ENCODE peak calls at places on chromosomes 5 and 9, in four cellular contexts. L is endothelial cell, P is CD14-positive monocyte, O is Peyer's patch. X is an unnamed sample.

GRCh38 chr5:78699565-78700143 is 51.1 kb upstream of the LHFPL2 start:
- DNase-seq in O (no peak), P (peak; percentile 64), L (no peak), X (no peak)

GRCh38 chr5:152072076-152072475 is 147.4 kb upstream of the GLRA1 start:
- DNase-seq in O (no peak), P (no peak), L (no peak), X (no peak)

GRCh38 chr5:178431063-178431776 is 159.0 kb downstream of the COL23A1 start:
- DNase-seq in L (no peak), P (no peak), O (no peak), X (no peak)

GRCh38 chr5:172769598-172770373 is 1.2 kb downstream of the DUSP1 start:
- DNase-seq in O (peak; percentile 37), P (no peak), L (no peak), X (no peak)

GRCh38 chr9:21813575-21814473 is 11.4 kb downstream of the MTAP start:
- DNase-seq in O (peak; percentile 56), P (peak; percentile 59), L (peak; percentile 54), X (no peak)

GRCh38 chr5:14016549-14016948 is 72.1 kb upstream of the DNAH5 start:
- DNase-seq in O (no peak), P (no peak), L (no peak), X (no peak)

GRCh38 chr5:179336871-179337165 is 8.4 kb downstream of the ADAMTS2 start:
- DNase-seq in O (no peak), P (no peak), L (no peak), X (no peak)

GRCh38 chr5:156595132-156595787 is 254.8 kb upstream of the PPP1R2B start:
- DNase-seq in P (no peak), O (no peak), L (no peak), X (no peak)

GRCh38 chr9:34220218-34220617 is 41.4 kb downstream of the UBAP1 start:
- DNase-seq in L (no peak), P (no peak), O (no peak), X (no peak)

GRCh38 chr5:75337366-75338021 is 474 bp downstream of the HMGCR start:
- DNase-seq in L (peak; percentile 36), P (peak; percentile 45), O (no peak), X (peak; percentile 95)

GRCh38 chr5:159402328-159402727 is 72.0 kb upstream of the IL12B start:
- DNase-seq in P (no peak), L (no peak), O (no peak), X (no peak)

GRCh38 chr9:5438301-5439162 is 807 bp upstream of the PLGRKT start:
- DNase-seq in L (no peak), P (no peak), O (peak; percentile 52), X (no peak)

GRCh38 chr5:176652136-176652535 is 4.9 kb downstream of the TSPAN17 start:
- DNase-seq in L (no peak), O (no peak), P (no peak), X (no peak)

GRCh38 chr5:60718186-60718892 is 18.4 kb upstream of the DEPDC1B start:
- DNase-seq in O (no peak), P (no peak), L (no peak), X (no peak)

GRCh38 chr9:99918134-99918533 is 11.7 kb downstream of the STX17 start:
- DNase-seq in P (no peak), O (no peak), L (no peak), X (no peak)

GRCh38 chr9:99130069-99130468 is 25.2 kb downstream of the TGFBR1 start:
- DNase-seq in P (no peak), O (peak; percentile 56), L (no peak), X (no peak)

GRCh38 chr5:148685520-148686134 is 31.3 kb upstream of the HTR4 start:
- DNase-seq in O (no peak), L (no peak), P (no peak), X (no peak)

GRCh38 chr9:112378441-112379176 is 1.3 kb upstream of the HSDL2 start:
- DNase-seq in L (no peak), P (no peak), O (no peak), X (no peak)

GRCh38 chr9:91182429-91182828 is 179.3 kb downstream of the AUH start:
- DNase-seq in O (no peak), P (peak; percentile 45), L (no peak), X (no peak)

GRCh38 chr5:68479524-68479923 is 264.0 kb downstream of the PIK3R1 start:
- DNase-seq in O (no peak), P (no peak), L (no peak), X (no peak)

GRCh38 chr9:131180454-131180853 is 55.1 kb downstream of the NUP214 start:
- DNase-seq in O (no peak), P (no peak), L (no peak), X (no peak)

GRCh38 chr9:131178382-131178781 is 53.0 kb downstream of the NUP214 start:
- DNase-seq in L (peak; percentile 88), O (peak; percentile 70), P (peak; percentile 66), X (no peak)

GRCh38 chr9:131178895-131179294 is 53.5 kb downstream of the NUP214 start:
- DNase-seq in L (no peak), O (no peak), P (no peak), X (no peak)

GRCh38 chr9:131179561-131180219 is 54.3 kb downstream of the NUP214 start:
- DNase-seq in O (no peak), L (no peak), P (no peak), X (no peak)

GRCh38 chr9:131181091-131181681 is 55.8 kb downstream of the NUP214 start:
- DNase-seq in O (no peak), L (no peak), P (no peak), X (no peak)
- TF ChIP-seq CTCF in O (peak; percentile 25), L (peak; percentile 70), P (peak; percentile 55), X (peak; percentile 53)

GRCh38 chr5:36066001-36066539 is 612 bp downstream of the UGT3A2 start:
- DNase-seq in L (no peak), O (no peak), P (no peak), X (no peak)

GRCh38 chr5:36055984-36056383 is 10.7 kb downstream of the UGT3A2 start:
- DNase-seq in P (no peak), L (no peak), O (no peak), X (no peak)

GRCh38 chr5:36059571-36060515 is 6.8 kb downstream of the UGT3A2 start:
- DNase-seq in L (no peak), P (no peak), O (no peak), X (no peak)

GRCh38 chr5:36058776-36059175 is 7.9 kb downstream of the UGT3A2 start:
- DNase-seq in L (no peak), O (no peak), P (no peak), X (no peak)

GRCh38 chr5:36060516-36060885 is 6.2 kb downstream of the UGT3A2 start:
- DNase-seq in O (no peak), L (no peak), P (no peak), X (no peak)
- TF ChIP-seq CTCF in O (no peak), L (no peak), P (no peak), X (peak; percentile 56)

GRCh38 chr5:90783460-90784333 is 225.1 kb downstream of the ADGRV1 start:
- DNase-seq in O (peak; percentile 49), L (peak; percentile 85), P (peak; percentile 59), X (no peak)
- TF ChIP-seq CTCF in O (peak; percentile 76), L (peak; percentile 80), P (peak; percentile 97), X (peak; percentile 95)

GRCh38 chr5:141665995-141666940 is 15.1 kb upstream of the FCHSD1 start:
- DNase-seq in L (no peak), O (no peak), P (no peak), X (no peak)

GRCh38 chr5:141672071-141672855 is 9.8 kb downstream of the ARAP3 start:
- DNase-seq in O (no peak), P (no peak), L (no peak), X (no peak)

GRCh38 chr5:141668601-141669265 is 13.3 kb downstream of the ARAP3 start:
- DNase-seq in L (no peak), O (no peak), P (no peak), X (no peak)

GRCh38 chr5:141672856-141673813 is 8.9 kb downstream of the ARAP3 start:
- DNase-seq in P (no peak), O (no peak), L (no peak), X (no peak)

GRCh38 chr5:141669519-141669918 is 12.5 kb downstream of the ARAP3 start:
- DNase-seq in O (no peak), L (no peak), P (no peak), X (no peak)
- TF ChIP-seq CTCF in O (no peak), L (no peak), P (no peak), X (no peak)

GRCh38 chr5:76403963-76404693 is 1.0 kb downstream of the IQGAP2 start:
- DNase-seq in L (peak; percentile 28), P (peak; percentile 51), O (peak; percentile 62), X (no peak)

GRCh38 chr5:76402251-76402879 is 720 bp upstream of the IQGAP2 start:
- DNase-seq in O (peak; percentile 79), P (peak; percentile 84), L (peak; percentile 59), X (no peak)

GRCh38 chr5:76401801-76402250 is 1.3 kb upstream of the IQGAP2 start:
- DNase-seq in O (peak; percentile 62), P (no peak), L (no peak), X (no peak)

GRCh38 chr5:76403713-76403962 is 553 bp downstream of the IQGAP2 start:
- DNase-seq in L (peak; percentile 70), O (no peak), P (peak; percentile 58), X (no peak)

DNA sequence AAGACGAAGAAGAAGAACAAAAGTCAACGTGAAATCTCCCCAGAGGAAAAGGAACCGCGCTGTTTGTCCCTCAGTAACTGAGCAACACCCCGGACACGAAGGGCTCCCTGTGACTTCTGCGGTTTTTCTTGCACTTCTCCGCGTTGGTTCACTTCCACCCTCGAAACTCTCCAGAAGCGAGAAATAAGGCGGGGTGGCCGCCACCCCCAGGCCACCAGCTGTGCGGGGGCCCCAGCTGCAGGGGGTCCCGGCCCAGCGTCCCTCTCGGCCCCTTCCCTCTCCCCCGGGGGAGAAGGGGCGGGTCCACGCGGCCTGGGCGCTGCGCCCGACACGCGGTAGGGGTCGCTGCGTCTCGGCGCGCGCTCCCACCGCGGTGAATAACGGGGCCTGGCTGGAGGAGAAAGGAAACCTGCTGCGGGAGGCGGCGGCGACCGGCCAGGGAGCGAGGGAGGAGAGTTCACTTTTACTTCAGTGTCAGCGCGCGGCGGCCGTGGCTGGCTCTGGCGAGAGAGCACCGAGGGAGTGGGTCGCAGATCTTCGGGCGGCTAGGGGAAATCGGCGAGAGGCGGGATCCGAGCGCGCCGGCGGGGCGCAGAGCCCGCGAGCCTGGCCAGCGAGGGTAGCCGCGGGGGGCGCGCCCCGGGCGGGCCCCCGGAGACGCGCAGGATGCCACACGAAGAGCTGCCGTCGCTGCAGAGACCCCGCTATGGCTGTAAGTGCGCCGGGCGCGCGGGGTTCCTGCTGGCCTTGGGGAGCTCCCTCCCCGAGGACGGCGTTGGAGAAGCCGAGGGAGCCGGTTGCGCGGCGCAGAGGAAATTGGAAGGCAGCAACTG is at the start of gene IQGAP2:
- DNase-seq in P (peak; percentile 88), O (peak; percentile 78), L (peak; percentile 88), X (no peak)
- TF ChIP-seq CTCF in P (peak; percentile 81), O (peak; percentile 96), L (peak; percentile 79), X (peak; percentile 85)

X was measured in chondrocyte.